ENCODE peak calls at places on chromosome 9, in eight cellular contexts. Z is heart left ventricle, V is coronary artery, F is right atrium auricular region, B is mesendoderm, T is brain microvascular endothelial cell, P is lower leg skin, W is GM23248. X is an unnamed sample.
A peak's percentile ranks its signal among the peaks of the same experiment; 100 is the strongest.

GRCh38 chr9:94534901-94535300 is 20.0 kb upstream of the PCAT7 start:
- DNase-seq in Z (no peak), V (no peak), F (no peak), B (no peak), T (no peak), P (no peak), W (peak; percentile 4), X (no peak)

GRCh38 chr9:38024036-38024681 is 44.9 kb downstream of the SHB start:
- DNase-seq in Z (no peak), V (no peak), F (no peak), B (peak; percentile 77), T (peak; percentile 63), P (no peak), W (peak; percentile 80), X (no peak)

GRCh38 chr9:112925058-112925641 is 34.5 kb upstream of the SLC46A2 start:
- DNase-seq in Z (no peak), V (no peak), F (no peak), B (peak; percentile 61), T (peak; percentile 12), P (no peak), W (peak; percentile 50), X (no peak)

GRCh38 chr9:38142201-38142600 is 73.2 kb upstream of the SHB start:
- DNase-seq in Z (no peak), V (no peak), F (no peak), B (peak; percentile 36), T (peak; percentile 71), P (no peak), W (peak; percentile 63), X (no peak)

GRCh38 chr9:27157736-27158135 is 48.7 kb downstream of the TEK start:
- DNase-seq in Z (no peak), V (no peak), F (no peak), B (no peak), T (no peak), P (no peak), W (no peak), X (no peak)

GRCh38 chr9:111599092-111599947 is at the start of gene PTGR1:
- DNase-seq in Z (peak; percentile 91), V (peak; percentile 90), F (peak; percentile 86), B (peak; percentile 93), T (peak; percentile 81), P (peak; percentile 81), W (peak; percentile 99), X (peak; percentile 85)

GRCh38 chr9:129597355-129598088 is 23.4 kb downstream of the C9orf50 start:
- DNase-seq in Z (peak; percentile 81), V (peak; percentile 83), F (peak; percentile 73), B (peak; percentile 90), T (no peak), P (no peak), W (peak; percentile 80), X (peak; percentile 72)

GRCh38 chr9:133233681-133234432 is 24.8 kb upstream of the OBP2B start:
- DNase-seq in Z (no peak), V (peak; percentile 50), F (no peak), B (no peak), T (no peak), P (no peak), W (no peak), X (no peak)

GRCh38 chr9:95494022-95494415 is 22.8 kb downstream of the PTCH1 start:
- DNase-seq in Z (no peak), V (no peak), F (no peak), B (no peak), T (no peak), P (no peak), W (no peak), X (no peak)

GRCh38 chr9:79015951-79016350 is 555.8 kb upstream of the TLE4 start:
- DNase-seq in Z (no peak), V (no peak), F (no peak), B (no peak), T (no peak), P (no peak), W (no peak), X (no peak)
- H3K4me3 ChIP-seq in Z (no peak overlapping the region), V (no peak overlapping the region), F (no peak overlapping the region), B (no peak overlapping the region), T (no peak overlapping the region), P (no peak overlapping the region), W (no peak overlapping the region), X (no peak overlapping the region)

DNA sequence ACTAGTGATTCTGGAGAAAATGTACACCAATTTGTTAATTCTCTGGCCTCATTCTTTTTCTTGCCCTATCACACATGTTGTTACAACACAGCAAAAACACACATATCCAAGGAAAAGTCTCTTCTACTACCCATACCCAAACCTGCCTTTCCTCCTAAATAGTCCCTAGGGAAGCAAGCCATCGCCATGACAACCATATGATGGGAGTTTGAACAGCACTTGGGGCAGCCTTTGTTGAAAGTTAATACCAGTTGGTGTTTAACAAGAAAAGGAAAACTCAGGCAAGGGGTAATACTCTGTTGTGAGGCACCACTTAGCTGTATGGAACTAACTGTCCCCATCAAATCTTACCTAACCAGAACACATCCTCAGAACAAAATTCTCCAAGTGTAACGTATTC is 1.7 kb downstream of the TRPM3 start:
- DNase-seq in Z (no peak), V (no peak), F (no peak), B (peak; percentile 31), T (no peak), P (no peak), W (no peak), X (no peak)
- H3K4me3 ChIP-seq in Z (no peak overlapping the region), V (no peak overlapping the region), F (no peak overlapping the region), B (no peak overlapping the region), T (no peak overlapping the region), P (no peak overlapping the region), W (no peak overlapping the region), X (no peak overlapping the region)

GRCh38 chr9:88074931-88075330 is 63.3 kb downstream of the SPATA31C2 start:
- DNase-seq in Z (no peak), V (no peak), F (no peak), B (no peak), T (no peak), P (no peak), W (no peak), X (no peak)

GRCh38 chr9:88075966-88076285 is 62.3 kb downstream of the SPATA31C2 start:
- DNase-seq in Z (no peak), V (no peak), F (no peak), B (no peak), T (peak; percentile 15), P (no peak), W (no peak), X (no peak)

GRCh38 chr9:88072831-88073365 is 65.4 kb downstream of the SPATA31C2 start:
- DNase-seq in Z (no peak), V (no peak), F (no peak), B (no peak), T (no peak), P (no peak), W (no peak), X (no peak)

GRCh38 chr9:88076286-88077070 is 61.8 kb downstream of the SPATA31C2 start:
- DNase-seq in Z (peak; percentile 80), V (no peak), F (peak; percentile 76), B (peak; percentile 83), T (peak; percentile 59), P (peak; percentile 31), W (peak; percentile 83), X (peak; percentile 79)

DNA sequence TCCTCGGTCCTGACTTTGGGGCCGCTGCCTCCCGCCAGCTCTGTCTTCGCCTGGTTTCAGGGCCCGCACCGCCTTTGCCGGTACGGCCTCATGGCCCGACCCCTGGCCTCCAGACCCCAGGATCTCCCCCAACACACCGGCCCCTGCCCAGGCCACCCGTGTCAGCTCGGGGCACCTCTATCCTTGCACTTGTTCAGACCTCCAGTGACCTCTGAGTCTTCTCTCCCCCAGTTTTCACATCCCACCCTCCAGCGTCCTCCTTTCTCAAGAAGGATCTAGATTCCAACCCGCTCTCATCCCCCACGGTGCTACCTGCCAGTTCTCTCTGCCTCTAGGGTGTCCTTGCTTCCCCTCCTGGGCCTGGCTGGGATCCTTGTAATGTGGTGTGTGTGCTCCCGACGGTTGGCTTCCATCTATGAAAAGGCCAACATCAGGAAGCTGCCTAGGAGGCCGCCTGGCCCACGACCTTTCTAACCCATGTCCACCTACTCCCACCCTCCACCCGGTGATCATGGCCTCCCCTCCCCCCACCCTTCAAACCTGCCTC is 61.1 kb downstream of the SPATA31C2 start:
- DNase-seq in Z (no peak), V (no peak), F (no peak), B (peak; percentile 4), T (no peak), P (no peak), W (no peak), X (no peak)
- H3K4me3 ChIP-seq in Z (peak overlapping the region; percentile 61), V (peak overlapping the region; percentile 76), F (peak overlapping the region; percentile 42), B (no peak overlapping the region), T (peak overlapping the region; percentile 62), P (no peak overlapping the region), W (no peak overlapping the region), X (peak overlapping the region; percentile 76)

GRCh38 chr9:97697837-97698236 is 697 bp upstream of the XPA start:
- DNase-seq in Z (no peak), V (no peak), F (no peak), B (no peak), T (no peak), P (no peak), W (no peak), X (no peak)
- H3K4me3 ChIP-seq in Z (peak overlapping the region; percentile 85), V (peak overlapping the region; percentile 83), F (no peak overlapping the region), B (no peak overlapping the region), T (no peak overlapping the region), P (no peak overlapping the region), W (peak overlapping the region; percentile 89), X (peak overlapping the region; percentile 85)

GRCh38 chr9:127273350-127273749 is 8.8 kb downstream of the GARNL3 start:
- DNase-seq in Z (no peak), V (no peak), F (no peak), B (no peak), T (no peak), P (no peak), W (no peak), X (no peak)
- H3K4me3 ChIP-seq in Z (no peak overlapping the region), V (no peak overlapping the region), F (no peak overlapping the region), B (no peak overlapping the region), T (no peak overlapping the region), P (no peak overlapping the region), W (no peak overlapping the region), X (no peak overlapping the region)

X was measured in left ventricle myocardium inferior.